ENCODE peak calls at places on chromosomes 3 and 15, in ten cellular contexts. B is mammary epithelial cell, L is gastrocnemius medialis, I is astrocyte of the spinal cord, K is tibial nerve, C is ovary, N is AG04449, S is right lobe of liver, M is hepatocyte, X is fibroblast of villous mesenchyme. Q is an unnamed sample.
A peak's percentile ranks its signal among the peaks of the same experiment; 100 is the strongest.

GRCh38 chr15:35288580-35288979 is 203.5 kb upstream of the NANOGP8 start:
- DNase-seq in M (no peak), S (no peak), L (no peak), B (no peak), K (no peak), I (no peak), X (no peak), C (no peak), N (no peak), Q (no peak)

GRCh38 chr15:62391565-62392262 is 226.6 kb upstream of the C2CD4B start:
- DNase-seq in N (no peak), B (peak; percentile 60), I (peak; percentile 54), S (peak; percentile 66), X (peak; percentile 61), L (peak; percentile 26), C (peak; percentile 71), M (peak; percentile 83), K (no peak), Q (peak; percentile 58)

GRCh38 chr15:64855206-64856000 is 13.7 kb downstream of the PLEKHO2 start:
- DNase-seq in I (no peak), M (no peak), S (no peak), K (no peak), X (peak; percentile 51), L (no peak), N (no peak), B (peak; percentile 20), C (no peak), Q (no peak)

GRCh38 chr3:8538904-8539303 is 37.3 kb downstream of the LMCD1 start:
- DNase-seq in S (no peak), C (no peak), L (no peak), I (peak; percentile 69), N (no peak), K (no peak), M (no peak), X (peak; percentile 93), B (no peak), Q (no peak)

GRCh38 chr3:37955918-37956317 is 34.7 kb upstream of the VILL start:
- DNase-seq in B (no peak), S (no peak), N (no peak), K (no peak), I (no peak), C (no peak), M (no peak), X (no peak), L (no peak), Q (no peak)

GRCh38 chr3:45608885-45609284 is 14.3 kb downstream of the LIMD1 start:
- DNase-seq in L (no peak), X (peak; percentile 56), M (no peak), K (no peak), B (no peak), S (no peak), N (no peak), I (peak; percentile 48), C (no peak), Q (no peak)

GRCh38 chr3:56753206-56753605 is 48.5 kb downstream of the ARHGEF3 start:
- DNase-seq in B (peak; percentile 40), C (no peak), S (no peak), N (no peak), K (no peak), M (no peak), X (peak; percentile 67), I (no peak), L (no peak), Q (no peak)

GRCh38 chr3:127738192-127738840 is 65.6 kb downstream of the ABTB1 start:
- DNase-seq in N (no peak), X (peak; percentile 69), L (no peak), K (no peak), S (no peak), C (no peak), M (peak; percentile 38), B (peak; percentile 26), I (peak; percentile 71), Q (no peak)

GRCh38 chr3:111577798-111578685 is 17.1 kb downstream of the ZBED2 start:
- DNase-seq in K (no peak), M (peak; percentile 74), B (peak; percentile 80), I (peak; percentile 86), L (no peak), N (peak; percentile 70), C (no peak), S (no peak), X (peak; percentile 77), Q (no peak)

GRCh38 chr3:108239082-108239481 is 16.9 kb upstream of the IFT57 start:
- DNase-seq in I (no peak), L (no peak), X (no peak), C (no peak), N (no peak), K (no peak), S (no peak), B (no peak), M (no peak), Q (no peak)

GRCh38 chr3:129161860-129162271 is 1.0 kb upstream of the ISY1 start:
- DNase-seq in S (no peak), M (peak; percentile 39), I (no peak), B (peak; percentile 27), K (no peak), L (peak; percentile 61), C (no peak), N (no peak), X (peak; percentile 13), Q (no peak)

GRCh38 chr3:85483986-85484385 is 525.2 kb downstream of the CADM2 start:
- DNase-seq in M (no peak), L (no peak), I (no peak), B (no peak), N (no peak), X (no peak), S (no peak), C (no peak), K (no peak), Q (no peak)

GRCh38 chr3:50524751-50525150 is 21.3 kb upstream of the CACNA2D2 start:
- DNase-seq in S (no peak), B (no peak), M (no peak), I (no peak), K (no peak), N (no peak), C (no peak), L (no peak), X (no peak), Q (no peak)
- H3K4me3 ChIP-seq in S (no peak overlapping the region), B (no peak overlapping the region), M (no peak overlapping the region), I (no peak overlapping the region), K (no peak overlapping the region), N (no peak overlapping the region), C (no peak overlapping the region), L (no peak overlapping the region), X (no peak overlapping the region), Q (no peak overlapping the region)

DNA sequence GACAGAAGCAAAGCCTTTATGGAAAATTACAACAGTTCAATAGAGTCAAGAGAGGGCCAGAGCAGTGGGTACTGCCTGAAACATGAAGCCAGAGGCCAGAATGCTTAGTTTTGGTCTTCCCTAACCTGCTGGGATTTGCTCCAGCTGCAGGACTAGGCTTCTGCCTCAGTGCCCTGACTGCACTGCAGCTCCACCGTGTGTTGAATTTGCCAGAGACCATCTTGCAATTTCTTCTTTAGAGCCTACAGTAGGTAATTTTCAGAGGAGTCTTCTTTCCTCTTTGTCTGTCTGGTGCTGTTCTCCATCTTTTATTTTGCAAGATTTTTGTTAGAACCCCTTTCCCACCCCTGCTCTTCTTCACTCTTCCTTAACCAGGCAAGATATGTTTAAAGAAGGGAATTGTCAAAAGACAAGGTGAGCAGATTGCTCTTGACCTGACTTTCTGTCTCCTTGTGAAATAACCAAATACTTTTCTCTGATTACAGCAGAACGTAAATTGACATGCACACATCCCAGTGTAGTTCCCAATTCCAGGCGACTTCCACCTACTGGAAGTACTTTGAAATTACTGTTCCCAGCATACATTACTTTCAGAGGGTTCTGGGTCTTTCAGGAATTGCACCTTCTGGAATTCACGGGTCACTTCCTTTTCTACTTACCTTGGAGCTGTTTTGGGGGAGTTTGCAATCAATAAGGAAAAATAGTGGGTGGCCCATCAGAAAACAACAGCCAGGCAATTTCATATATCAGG is 161.2 kb downstream of the MINAR1 start:
- DNase-seq in M (peak; percentile 18), K (no peak), N (no peak), S (no peak), I (no peak), L (no peak), B (no peak), C (no peak), X (peak; percentile 11), Q (no peak)
- TF ChIP-seq CTCF in M (peak; percentile 37), K (no peak), N (no peak), S (peak; percentile 27), I (peak; percentile 19), L (no peak), B (no peak), C (no peak), X (peak; percentile 26), Q (no peak)

DNA sequence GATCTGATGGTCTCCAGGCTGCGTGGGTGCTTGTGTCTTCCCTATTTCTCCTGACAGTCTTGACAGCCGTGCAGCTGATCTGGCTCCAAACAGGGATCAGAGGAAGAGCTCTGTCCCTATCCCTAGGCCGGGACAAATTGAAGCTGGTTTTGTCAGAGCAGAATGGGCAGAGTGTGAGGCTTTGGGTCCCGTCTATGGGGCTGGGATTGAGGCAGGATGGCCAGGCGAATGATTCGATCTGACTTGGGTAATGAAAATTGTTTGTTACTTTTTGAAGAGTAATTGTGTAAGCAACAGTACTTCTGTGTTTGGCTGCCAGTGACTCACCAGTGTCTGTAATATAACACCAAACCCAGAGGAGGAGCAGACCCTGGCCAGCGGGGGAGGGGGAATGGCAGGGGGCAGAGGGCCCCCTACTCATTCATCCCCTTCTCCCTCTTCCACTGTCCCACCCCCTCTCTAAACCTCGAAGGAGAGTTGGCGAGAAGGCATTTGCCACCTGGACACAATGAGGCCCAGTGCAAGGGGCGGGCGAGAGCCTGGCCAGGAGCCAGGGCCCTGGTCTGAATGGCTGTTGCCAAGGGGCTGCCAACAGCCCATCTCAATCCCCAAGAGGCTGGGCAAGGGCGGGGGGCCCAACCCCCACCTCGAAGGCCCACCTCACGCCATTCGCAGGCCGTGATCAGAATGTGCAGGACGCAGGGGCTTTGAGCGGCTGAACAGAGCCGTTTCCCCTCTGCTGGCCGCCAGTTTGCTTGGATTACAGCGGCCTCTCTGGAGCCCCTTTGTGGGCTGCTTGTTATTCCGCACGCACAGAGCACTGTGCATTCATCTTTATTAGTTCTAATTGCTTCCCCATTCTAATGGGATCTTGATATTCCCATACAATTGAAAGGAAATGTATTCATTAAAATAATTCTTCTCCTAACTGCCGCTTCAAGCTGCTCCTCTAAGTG is 5.1 kb upstream of the MAGEF1 start:
- DNase-seq in C (peak; percentile 70), B (no peak), M (peak; percentile 71), S (no peak), L (no peak), K (peak; percentile 14), X (peak; percentile 76), I (peak; percentile 59), N (no peak), Q (peak; percentile 59)
- H3K4me3 ChIP-seq in C (no peak overlapping the region), B (no peak overlapping the region), M (no peak overlapping the region), S (no peak overlapping the region), L (no peak overlapping the region), K (no peak overlapping the region), X (no peak overlapping the region), I (no peak overlapping the region), N (no peak overlapping the region), Q (no peak overlapping the region)

GRCh38 chr3:48422272-48422671 is 7.6 kb downstream of the PLXNB1 start:
- DNase-seq in S (no peak), B (no peak), L (no peak), C (no peak), X (no peak), K (no peak), N (no peak), I (no peak), M (no peak), Q (no peak)
- TF ChIP-seq CTCF in S (no peak), B (no peak), L (no peak), C (no peak), X (no peak), K (no peak), N (no peak), I (peak; percentile 6), M (no peak), Q (no peak)

Q was measured in uterus.